ENCODE peak calls at places on chromosomes 5 and 9, in six cellular contexts. B, C, Y, E, Z and X are unnamed samples.

GRCh38 chr5:11511878-11512277 is 392.4 kb downstream of the CTNND2 start:
- DNase-seq in B (no peak), C (peak), Y (no peak), E (no peak), Z (no peak), X (no peak)

GRCh38 chr5:69217154-69217731 is 17.4 kb upstream of the CDK7 start:
- DNase-seq in B (no peak), C (no peak), Y (peak), E (no peak), Z (peak), X (no peak)

GRCh38 chr9:134875376-134875775 is 5.2 kb upstream of the FCN2 start:
- DNase-seq in B (no peak), C (no peak), Y (no peak), E (no peak), Z (no peak), X (no peak)

GRCh38 chr5:53406630-53407316 is 73.7 kb upstream of the FST start:
- DNase-seq in B (no peak), C (peak), Y (no peak), E (peak), Z (no peak), X (no peak)

GRCh38 chr5:125298711-125299379 is 552.4 kb upstream of the ZNF608 start:
- DNase-seq in B (no peak), C (no peak), Y (no peak), E (no peak), Z (no peak), X (no peak)

GRCh38 chr5:179275941-179276837 is 69.1 kb downstream of the ADAMTS2 start:
- DNase-seq in B (no peak), C (peak), Y (no peak), E (no peak), Z (peak), X (no peak)

GRCh38 chr9:133114451-133114885 is 6.6 kb downstream of the RALGDS start:
- DNase-seq in B (no peak), C (no peak), Y (no peak), E (no peak), Z (no peak), X (no peak)

GRCh38 chr5:53340956-53341750 is 139.3 kb upstream of the FST start:
- DNase-seq in B (no peak), C (no peak), Y (no peak), E (no peak), Z (no peak), X (no peak)

GRCh38 chr9:92716557-92716956 is 46.6 kb upstream of the IPPK start:
- DNase-seq in B (peak), C (peak), Y (no peak), E (peak), Z (peak), X (peak)

GRCh38 chr9:90872835-90873294 is 71.2 kb downstream of the SYK start:
- DNase-seq in B (no peak), C (no peak), Y (no peak), E (no peak), Z (no peak), X (no peak)

GRCh38 chr5:118548761-118549160 is 439.6 kb downstream of the DTWD2 start:
- DNase-seq in B (no peak), C (peak), Y (no peak), E (no peak), Z (no peak), X (no peak)

GRCh38 chr5:17398439-17398838 is 99.6 kb upstream of the TAF11L2 start:
- DNase-seq in B (no peak), C (no peak), Y (no peak), E (no peak), Z (no peak), X (no peak)

GRCh38 chr9:99824378-99825157 is 2.9 kb downstream of the NR4A3 start:
- DNase-seq in B (peak), C (peak), Y (no peak), E (no peak), Z (peak), X (no peak)

GRCh38 chr9:122016789-122017188 is 76.3 kb downstream of the TTLL11 start:
- DNase-seq in B (no peak), C (no peak), Y (no peak), E (no peak), Z (no peak), X (no peak)

GRCh38 chr5:116242363-116242762 is 157.5 kb downstream of the COMMD10 start:
- DNase-seq in B (no peak), C (no peak), Y (no peak), E (no peak), Z (no peak), X (no peak)

GRCh38 chr5:150208187-150209015 is 18.5 kb downstream of the SLC6A7 start:
- DNase-seq in B (no peak), C (no peak), Y (no peak), E (no peak), Z (no peak), X (no peak)

GRCh38 chr5:116571568-116572321 is 2.9 kb downstream of the SEMA6A start:
- DNase-seq in B (no peak), C (peak), Y (no peak), E (no peak), Z (no peak), X (no peak)

GRCh38 chr9:136024696-136025316 is 63.6 kb upstream of the UBAC1 start:
- DNase-seq in B (peak), C (no peak), Y (no peak), E (no peak), Z (no peak), X (no peak)

GRCh38 chr9:124602204-124602603 is 95.0 kb upstream of the NR5A1 start:
- DNase-seq in B (no peak), C (peak), Y (no peak), E (no peak), Z (no peak), X (no peak)

GRCh38 chr5:10675177-10675700 is 85.8 kb downstream of the DAP start:
- DNase-seq in B (no peak), C (no peak), Y (no peak), E (no peak), Z (no peak), X (no peak)

GRCh38 chr5:116272281-116272941 is 187.6 kb downstream of the COMMD10 start:
- DNase-seq in B (no peak), C (no peak), Y (no peak), E (no peak), Z (no peak), X (no peak)

GRCh38 chr5:122156724-122157325 is 27.5 kb downstream of the ZNF474 start:
- DNase-seq in B (no peak), C (peak), Y (no peak), E (peak), Z (no peak), X (no peak)

GRCh38 chr9:29741169-29741568 is 2167.9 kb upstream of the C9orf72 start:
- DNase-seq in B (no peak), C (no peak), Y (no peak), E (no peak), Z (no peak), X (no peak)

GRCh38 chr9:114684036-114684435 is 2.0 kb upstream of the TEX48 start:
- DNase-seq in B (no peak), C (no peak), Y (no peak), E (no peak), Z (no peak), X (no peak)

GRCh38 chr9:136646827-136647711 is 15.6 kb upstream of the EGFL7 start:
- DNase-seq in B (no peak), C (no peak), Y (no peak), E (no peak), Z (no peak), X (no peak)

GRCh38 chr5:75616961-75617660 is 5.9 kb downstream of the ANKDD1B start:
- DNase-seq in B (no peak), C (no peak), Y (no peak), E (no peak), Z (no peak), X (no peak)

GRCh38 chr9:136323420-136323819 is 3.9 kb upstream of the GPSM1 start:
- DNase-seq in B (no peak), C (no peak), Y (no peak), E (no peak), Z (no peak), X (no peak)

GRCh38 chr9:88989961-88990570 is 1.2 kb upstream of the S1PR3 start:
- DNase-seq in B (peak), C (no peak), Y (no peak), E (no peak), Z (no peak), X (no peak)

GRCh38 chr9:110828148-110828730 is 159.6 kb downstream of the MUSK start:
- DNase-seq in B (no peak), C (no peak), Y (no peak), E (no peak), Z (no peak), X (no peak)

GRCh38 chr9:15248596-15248995 is 58.4 kb downstream of the TTC39B start:
- DNase-seq in B (no peak), C (no peak), Y (no peak), E (no peak), Z (no peak), X (no peak)

GRCh38 chr9:110152704-110153374 is 55.1 kb downstream of the C9orf152 start:
- DNase-seq in B (no peak), C (peak), Y (no peak), E (peak), Z (peak), X (no peak)

GRCh38 chr9:73349476-73349875 is 197.8 kb downstream of the ANXA1 start:
- DNase-seq in B (no peak), C (no peak), Y (no peak), E (no peak), Z (no peak), X (no peak)

GRCh38 chr9:77561321-77562020 is 86.7 kb downstream of the GNA14 start:
- DNase-seq in B (no peak), C (no peak), Y (no peak), E (no peak), Z (no peak), X (no peak)

GRCh38 chr5:142057697-142058056 is 44.9 kb upstream of the GNPDA1 start:
- DNase-seq in B (no peak), C (no peak), Y (no peak), E (no peak), Z (no peak), X (no peak)

GRCh38 chr9:83385317-83385716 is 152.9 kb downstream of the FRMD3 start:
- DNase-seq in B (no peak), C (no peak), Y (no peak), E (no peak), Z (no peak), X (no peak)

GRCh38 chr5:122078116-122078865 is at the start of gene LOX:
- DNase-seq in B (peak), C (peak), Y (no peak), E (no peak), Z (no peak), X (no peak)

GRCh38 chr5:150485770-150486401 is 22.0 kb upstream of the NDST1 start:
- DNase-seq in B (peak), C (no peak), Y (no peak), E (no peak), Z (peak), X (peak)

GRCh38 chr9:125241863-125242739 is 958 bp upstream of the HSPA5 start:
- DNase-seq in B (no peak), C (no peak), Y (no peak), E (no peak), Z (no peak), X (no peak)

GRCh38 chr5:135243194-135244191 is 155.5 kb downstream of the MACROH2A1 start:
- DNase-seq in B (no peak), C (peak), Y (no peak), E (no peak), Z (no peak), X (no peak)
- TF ChIP-seq ATF3 in B (no peak), C (no peak), Y (no peak), E (no peak), Z (no peak), X (no peak)

DNA sequence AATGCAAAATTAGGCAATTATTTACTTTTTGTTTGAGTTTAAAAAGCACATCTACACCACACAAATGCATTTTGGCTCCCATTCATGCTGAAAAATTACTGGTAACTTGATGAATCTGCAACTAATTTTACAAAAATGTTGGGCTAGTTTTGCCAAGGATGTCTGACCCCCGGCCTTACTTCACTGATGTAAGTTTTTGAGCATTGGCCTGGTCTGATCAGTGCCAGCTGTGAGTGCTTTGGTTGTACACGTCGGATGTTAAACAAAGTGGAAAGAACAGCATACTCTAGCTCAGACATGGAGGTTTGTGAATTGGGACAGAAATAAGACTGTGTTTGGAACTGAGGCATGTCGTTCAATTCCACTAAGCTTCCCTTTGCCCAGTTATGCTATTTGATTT is 1044.2 kb downstream of the TLE4 start:
- DNase-seq in B (no peak), C (no peak), Y (no peak), E (no peak), Z (no peak), X (no peak)
- TF ChIP-seq ATF3 in B (no peak), C (no peak), Y (no peak), E (no peak), Z (no peak), X (no peak)

GRCh38 chr9:5879419-5880181 is 11.1 kb upstream of the MLANA start:
- DNase-seq in B (no peak), C (peak), Y (no peak), E (peak), Z (peak), X (no peak)
- TF ChIP-seq ATF3 in B (no peak), C (no peak), Y (no peak), E (no peak), Z (peak), X (no peak)

GRCh38 chr5:374631-375335 is 53.3 kb downstream of the AHRR start:
- DNase-seq in B (peak), C (no peak), Y (no peak), E (no peak), Z (no peak), X (no peak)

GRCh38 chr5:373710-374602 is 52.4 kb downstream of the AHRR start:
- DNase-seq in B (peak), C (no peak), Y (no peak), E (no peak), Z (peak), X (peak)

GRCh38 chr5:371811-372555 is 50.5 kb downstream of the AHRR start:
- DNase-seq in B (no peak), C (no peak), Y (no peak), E (no peak), Z (no peak), X (no peak)

GRCh38 chr5:372556-372910 is 51.0 kb downstream of the AHRR start:
- DNase-seq in B (peak), C (no peak), Y (no peak), E (no peak), Z (no peak), X (peak)

DNA sequence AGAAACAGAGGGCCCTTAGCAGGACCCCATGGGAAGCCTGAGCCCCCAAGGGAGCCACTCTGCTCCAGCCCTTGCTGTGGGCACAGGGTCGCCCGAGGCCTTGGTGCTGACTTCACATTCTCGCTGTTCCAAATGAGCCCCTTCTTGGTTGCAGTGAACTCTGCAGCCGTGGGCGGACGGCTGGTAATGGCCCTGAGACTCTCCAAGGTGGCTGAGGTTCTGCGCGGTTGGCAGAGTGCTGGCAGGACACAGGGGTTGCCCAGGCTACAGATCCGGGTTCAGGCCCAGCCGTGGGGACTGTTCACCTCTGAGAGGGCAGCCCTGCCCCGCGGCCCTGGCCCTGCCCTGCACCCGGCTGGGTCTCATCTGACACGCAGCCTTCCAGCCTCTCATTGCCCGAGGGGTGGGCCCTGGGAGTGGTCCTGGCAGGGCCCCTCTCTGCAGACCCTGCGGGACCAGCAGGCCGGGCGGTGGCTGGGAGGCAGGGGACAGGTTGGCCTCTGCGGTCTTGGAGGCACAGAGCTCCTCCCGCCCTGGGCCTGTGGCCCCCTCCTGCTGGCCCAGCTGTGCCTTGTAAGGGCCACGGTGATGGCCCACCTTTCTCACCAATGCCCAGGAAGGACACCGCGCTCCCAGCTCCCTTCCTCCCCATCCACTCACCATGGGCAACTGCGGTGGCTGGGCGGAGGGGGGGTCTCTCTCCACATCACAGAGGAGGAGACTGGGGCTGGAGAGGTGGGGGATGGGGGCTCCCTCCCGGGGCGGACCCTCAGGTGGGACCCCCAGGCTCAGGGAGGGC is 51.6 kb downstream of the AHRR start:
- DNase-seq in B (no peak), C (no peak), Y (no peak), E (no peak), Z (no peak), X (peak)
- TF ChIP-seq ATF3 in B (no peak), C (no peak), Y (no peak), E (no peak), Z (no peak), X (no peak)

DNA sequence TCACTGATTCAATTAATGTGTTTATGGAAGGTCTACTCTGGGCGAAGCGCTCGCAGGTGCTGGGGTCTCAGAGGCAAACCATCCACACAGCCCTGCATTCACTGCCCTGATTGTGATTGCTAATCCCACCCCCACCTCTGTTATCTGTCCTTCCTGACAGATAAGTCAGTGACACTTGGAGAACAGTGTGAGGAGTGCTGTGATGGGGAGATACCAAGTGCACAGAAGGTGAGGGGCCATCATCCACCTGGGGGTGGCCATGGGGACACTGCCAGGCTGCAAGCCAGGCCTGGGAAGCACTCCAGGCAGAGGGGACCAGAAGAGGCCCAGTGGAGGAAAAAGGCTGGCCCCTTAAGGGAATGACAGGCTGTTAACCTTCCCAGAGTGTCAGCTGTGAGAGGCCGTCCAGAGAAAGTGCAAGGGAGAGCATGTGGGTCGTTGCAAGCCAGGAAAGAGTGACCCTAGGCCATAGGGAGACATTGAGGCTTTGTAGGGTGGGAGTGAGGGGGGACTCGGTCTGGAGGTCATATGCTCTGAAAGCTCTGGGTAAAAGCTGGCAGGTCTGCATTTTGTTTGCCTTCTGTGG is 18.0 kb downstream of the IL9 start:
- DNase-seq in B (no peak), C (no peak), Y (no peak), E (no peak), Z (no peak), X (no peak)
- TF ChIP-seq ATF3 in B (no peak), C (no peak), Y (no peak), E (no peak), Z (no peak), X (no peak)

DNA sequence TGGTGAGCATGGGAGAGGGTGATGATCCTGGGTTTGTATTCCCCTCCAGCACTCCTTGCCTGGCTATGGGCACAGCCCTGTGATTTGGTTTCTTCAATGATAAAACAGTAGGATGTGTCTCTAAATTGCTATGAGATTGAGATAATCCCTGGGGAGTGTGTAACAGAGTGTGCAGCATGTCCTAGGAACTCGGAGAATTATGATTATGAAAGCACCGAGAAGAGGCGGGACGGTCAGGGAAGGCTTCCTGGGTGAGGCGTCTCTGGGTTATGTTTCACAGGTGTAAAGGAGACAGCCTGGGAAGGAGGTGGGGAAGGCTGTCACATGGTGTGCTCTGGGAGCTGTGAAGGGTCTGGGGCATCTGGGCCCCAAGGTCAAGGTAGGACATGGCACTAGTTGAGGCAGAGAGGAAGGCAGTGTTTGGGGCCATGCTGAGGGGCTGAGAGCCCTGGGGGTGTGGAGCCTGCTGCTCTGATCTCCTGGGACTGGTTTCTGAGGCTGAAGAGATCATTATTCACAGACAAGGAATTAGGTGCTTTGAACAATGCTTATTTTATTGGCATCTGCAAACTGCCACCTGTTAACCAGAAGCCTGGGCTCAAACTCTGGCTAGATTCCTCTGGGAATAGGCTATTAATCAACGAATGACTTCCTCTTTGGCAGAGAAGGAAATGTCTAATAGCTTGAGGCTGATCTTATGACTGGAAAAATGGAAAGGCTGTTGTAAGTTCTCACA is 73.8 kb upstream of the IL12B start:
- DNase-seq in B (no peak), C (no peak), Y (no peak), E (no peak), Z (no peak), X (no peak)
- TF ChIP-seq ATF3 in B (no peak), C (no peak), Y (no peak), E (no peak), Z (no peak), X (no peak)